ENCODE peak calls at places on chromosomes 12 and 14, in nine cellular contexts. One of them, this sample, is unnamed.

GRCh38 chr12:52280796-52281560 is 6.5 kb downstream of the KRT86 start:
- DNase-seq in left lung: no peak
- DNase-seq in CD8-positive, alpha-beta memory T cell: no peak
- DNase-seq in transverse colon: peak; percentile 39
- DNase-seq in fibroblast of lung: peak; percentile 97
- DNase-seq in prostate gland: peak; percentile 58
- DNase-seq in neuronal stem cell: no peak
- DNase-seq in PC-9: peak; percentile 96
- DNase-seq in aorta: peak; percentile 92
- DNase-seq in this sample: no peak

GRCh38 chr12:118103601-118104382 is at the start of gene VSIG10:
- DNase-seq in left lung: peak; percentile 94
- DNase-seq in CD8-positive, alpha-beta memory T cell: no peak
- DNase-seq in transverse colon: peak; percentile 89
- DNase-seq in fibroblast of lung: peak; percentile 57
- DNase-seq in prostate gland: peak; percentile 70
- DNase-seq in neuronal stem cell: peak; percentile 67
- DNase-seq in PC-9: peak; percentile 49
- DNase-seq in aorta: peak; percentile 88
- DNase-seq in this sample: peak; percentile 60

GRCh38 chr12:108375986-108376663 is 37.0 kb upstream of the CMKLR1 start:
- DNase-seq in left lung: no peak
- DNase-seq in CD8-positive, alpha-beta memory T cell: no peak
- DNase-seq in transverse colon: no peak
- DNase-seq in fibroblast of lung: no peak
- DNase-seq in prostate gland: no peak
- DNase-seq in neuronal stem cell: no peak
- DNase-seq in PC-9: no peak
- DNase-seq in aorta: no peak
- DNase-seq in this sample: no peak

GRCh38 chr14:87497301-87497700 is 495.7 kb downstream of the GALC start:
- DNase-seq in left lung: no peak
- DNase-seq in CD8-positive, alpha-beta memory T cell: no peak
- DNase-seq in transverse colon: no peak
- DNase-seq in fibroblast of lung: no peak
- DNase-seq in prostate gland: no peak
- DNase-seq in neuronal stem cell: no peak
- DNase-seq in PC-9: no peak
- DNase-seq in aorta: no peak
- DNase-seq in this sample: no peak

GRCh38 chr12:96635844-96636243 is 146.5 kb downstream of the CFAP54 start:
- DNase-seq in left lung: no peak
- DNase-seq in CD8-positive, alpha-beta memory T cell: no peak
- DNase-seq in transverse colon: no peak
- DNase-seq in fibroblast of lung: no peak
- DNase-seq in prostate gland: no peak
- DNase-seq in neuronal stem cell: no peak
- DNase-seq in PC-9: no peak
- DNase-seq in aorta: no peak
- DNase-seq in this sample: no peak

GRCh38 chr14:67457782-67458181 is 30.7 kb downstream of the TMEM229B start:
- DNase-seq in left lung: no peak
- DNase-seq in CD8-positive, alpha-beta memory T cell: no peak
- DNase-seq in transverse colon: no peak
- DNase-seq in fibroblast of lung: no peak
- DNase-seq in prostate gland: peak; percentile 43
- DNase-seq in neuronal stem cell: peak; percentile 32
- DNase-seq in PC-9: peak; percentile 38
- DNase-seq in aorta: peak; percentile 57
- DNase-seq in this sample: no peak

GRCh38 chr12:85179680-85180300 is 100.2 kb upstream of the ALX1 start:
- DNase-seq in left lung: no peak
- DNase-seq in CD8-positive, alpha-beta memory T cell: no peak
- DNase-seq in transverse colon: no peak
- DNase-seq in fibroblast of lung: peak; percentile 46
- DNase-seq in prostate gland: no peak
- DNase-seq in neuronal stem cell: no peak
- DNase-seq in PC-9: no peak
- DNase-seq in aorta: no peak
- DNase-seq in this sample: no peak

GRCh38 chr12:32897688-32898573 is 1.4 kb upstream of the PKP2 start:
- DNase-seq in left lung: no peak
- DNase-seq in CD8-positive, alpha-beta memory T cell: no peak
- DNase-seq in transverse colon: no peak
- DNase-seq in fibroblast of lung: no peak
- DNase-seq in prostate gland: no peak
- DNase-seq in neuronal stem cell: no peak
- DNase-seq in PC-9: no peak
- DNase-seq in aorta: no peak
- DNase-seq in this sample: no peak

GRCh38 chr12:117606945-117607344 is 245.5 kb upstream of the NOS1 start:
- DNase-seq in left lung: no peak
- DNase-seq in CD8-positive, alpha-beta memory T cell: no peak
- DNase-seq in transverse colon: no peak
- DNase-seq in fibroblast of lung: no peak
- DNase-seq in prostate gland: no peak
- DNase-seq in neuronal stem cell: no peak
- DNase-seq in PC-9: no peak
- DNase-seq in aorta: no peak
- DNase-seq in this sample: no peak

GRCh38 chr12:124039276-124039675 is 66.3 kb downstream of the ZNF664 start:
- DNase-seq in left lung: no peak
- DNase-seq in CD8-positive, alpha-beta memory T cell: no peak
- DNase-seq in transverse colon: no peak
- DNase-seq in fibroblast of lung: peak; percentile 35
- DNase-seq in prostate gland: no peak
- DNase-seq in neuronal stem cell: no peak
- DNase-seq in PC-9: no peak
- DNase-seq in aorta: no peak
- DNase-seq in this sample: no peak

GRCh38 chr14:75604979-75605825 is 26.8 kb downstream of the FLVCR2 start:
- DNase-seq in left lung: no peak
- DNase-seq in CD8-positive, alpha-beta memory T cell: no peak
- DNase-seq in transverse colon: no peak
- DNase-seq in fibroblast of lung: peak; percentile 15
- DNase-seq in prostate gland: peak; percentile 19
- DNase-seq in neuronal stem cell: no peak
- DNase-seq in PC-9: no peak
- DNase-seq in aorta: no peak
- DNase-seq in this sample: no peak

GRCh38 chr12:90275088-90275487 is 566.5 kb upstream of the ATP2B1 start:
- DNase-seq in left lung: no peak
- DNase-seq in CD8-positive, alpha-beta memory T cell: no peak
- DNase-seq in transverse colon: no peak
- DNase-seq in fibroblast of lung: no peak
- DNase-seq in prostate gland: no peak
- DNase-seq in neuronal stem cell: no peak
- DNase-seq in PC-9: no peak
- DNase-seq in aorta: no peak
- DNase-seq in this sample: no peak

GRCh38 chr14:101843665-101844064 is 82.2 kb downstream of the PPP2R5C start:
- DNase-seq in left lung: no peak
- DNase-seq in CD8-positive, alpha-beta memory T cell: peak; percentile 67
- DNase-seq in transverse colon: peak; percentile 44
- DNase-seq in fibroblast of lung: peak; percentile 11
- DNase-seq in prostate gland: no peak
- DNase-seq in neuronal stem cell: no peak
- DNase-seq in PC-9: no peak
- DNase-seq in aorta: no peak
- DNase-seq in this sample: no peak

GRCh38 chr14:32593290-32593942 is 264.3 kb downstream of the AKAP6 start:
- DNase-seq in left lung: no peak
- DNase-seq in CD8-positive, alpha-beta memory T cell: no peak
- DNase-seq in transverse colon: no peak
- DNase-seq in fibroblast of lung: peak; percentile 33
- DNase-seq in prostate gland: no peak
- DNase-seq in neuronal stem cell: no peak
- DNase-seq in PC-9: no peak
- DNase-seq in aorta: no peak
- DNase-seq in this sample: no peak

GRCh38 chr12:45660330-45660729 is 69.2 kb upstream of the ARID2 start:
- DNase-seq in left lung: no peak
- DNase-seq in CD8-positive, alpha-beta memory T cell: no peak
- DNase-seq in transverse colon: no peak
- DNase-seq in fibroblast of lung: peak; percentile 86
- DNase-seq in prostate gland: no peak
- DNase-seq in neuronal stem cell: no peak
- DNase-seq in PC-9: peak; percentile 40
- DNase-seq in aorta: no peak
- DNase-seq in this sample: no peak

GRCh38 chr14:38646391-38646790 is 390.5 kb upstream of the CLEC14A start:
- DNase-seq in left lung: no peak
- DNase-seq in CD8-positive, alpha-beta memory T cell: no peak
- DNase-seq in transverse colon: no peak
- DNase-seq in fibroblast of lung: no peak
- DNase-seq in prostate gland: no peak
- DNase-seq in neuronal stem cell: no peak
- DNase-seq in PC-9: no peak
- DNase-seq in aorta: peak; percentile 32
- DNase-seq in this sample: no peak

GRCh38 chr12:28033538-28033915 is 61.0 kb upstream of the PTHLH start:
- DNase-seq in left lung: no peak
- DNase-seq in CD8-positive, alpha-beta memory T cell: no peak
- DNase-seq in transverse colon: no peak
- DNase-seq in fibroblast of lung: peak; percentile 18
- DNase-seq in prostate gland: no peak
- DNase-seq in neuronal stem cell: no peak
- DNase-seq in PC-9: no peak
- DNase-seq in aorta: no peak
- DNase-seq in this sample: no peak

GRCh38 chr14:78448483-78449094 is 278.4 kb downstream of the NRXN3 start:
- DNase-seq in left lung: no peak
- DNase-seq in CD8-positive, alpha-beta memory T cell: no peak
- DNase-seq in transverse colon: peak; percentile 49
- DNase-seq in fibroblast of lung: peak; percentile 1
- DNase-seq in prostate gland: peak; percentile 25
- DNase-seq in neuronal stem cell: peak; percentile 71
- DNase-seq in PC-9: peak; percentile 37
- DNase-seq in aorta: no peak
- DNase-seq in this sample: peak; percentile 73

GRCh38 chr14:25110101-25110500 is 60.2 kb upstream of the STXBP6 start:
- DNase-seq in left lung: no peak
- DNase-seq in CD8-positive, alpha-beta memory T cell: no peak
- DNase-seq in transverse colon: no peak
- DNase-seq in fibroblast of lung: no peak
- DNase-seq in prostate gland: no peak
- DNase-seq in neuronal stem cell: no peak
- DNase-seq in PC-9: no peak
- DNase-seq in aorta: no peak
- DNase-seq in this sample: no peak
- H3K4me1 ChIP-seq in left lung: no peaks in the 10 kb centered on the region
- H3K4me1 ChIP-seq in CD8-positive, alpha-beta memory T cell: no peaks in the 10 kb centered on the region
- H3K4me1 ChIP-seq in transverse colon: no peaks in the 10 kb centered on the region
- H3K4me1 ChIP-seq in fibroblast of lung: peaks cover 9% of the 10 kb centered on the region
- H3K4me1 ChIP-seq in prostate gland: no peaks in the 10 kb centered on the region
- H3K4me1 ChIP-seq in neuronal stem cell: no peaks in the 10 kb centered on the region
- H3K4me1 ChIP-seq in PC-9: no peaks in the 10 kb centered on the region
- H3K4me1 ChIP-seq in aorta: peaks cover 3% of the 10 kb centered on the region
- H3K4me1 ChIP-seq in this sample: no peaks in the 10 kb centered on the region

DNA sequence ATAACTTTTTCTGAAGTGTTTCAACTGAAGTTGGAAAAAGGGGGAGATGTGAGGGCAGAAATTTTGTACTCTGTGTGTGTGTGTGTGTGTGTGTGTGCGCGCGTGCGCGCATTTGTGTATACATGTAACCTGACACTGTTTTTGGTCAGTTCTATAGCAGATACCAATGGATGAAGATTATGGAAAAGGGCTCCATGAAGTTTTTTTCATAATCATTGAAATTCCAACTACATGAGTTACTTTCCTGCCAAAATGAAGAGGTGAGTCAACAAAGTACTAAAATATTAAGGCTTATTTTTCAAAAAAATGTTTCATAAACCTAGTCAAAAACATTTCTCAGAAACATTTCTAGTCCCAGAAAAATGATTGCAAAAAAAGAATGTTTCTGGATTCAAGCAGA is 25.7 kb upstream of the CERS5 start:
- DNase-seq in left lung: no peak
- DNase-seq in CD8-positive, alpha-beta memory T cell: no peak
- DNase-seq in transverse colon: no peak
- DNase-seq in fibroblast of lung: peak; percentile 69
- DNase-seq in prostate gland: no peak
- DNase-seq in neuronal stem cell: no peak
- DNase-seq in PC-9: no peak
- DNase-seq in aorta: no peak
- DNase-seq in this sample: no peak
- H3K36me3 ChIP-seq in left lung: peaks cover 46% of the 10 kb centered on the region
- H3K36me3 ChIP-seq in CD8-positive, alpha-beta memory T cell: peaks cover 5% of the 10 kb centered on the region
- H3K36me3 ChIP-seq in transverse colon: no peaks in the 10 kb centered on the region
- H3K36me3 ChIP-seq in fibroblast of lung: peaks cover 10% of the 10 kb centered on the region
- H3K36me3 ChIP-seq in prostate gland: no peaks in the 10 kb centered on the region
- H3K36me3 ChIP-seq in neuronal stem cell: peaks cover 66% of the 10 kb centered on the region
- H3K36me3 ChIP-seq in PC-9: peaks cover 13% of the 10 kb centered on the region
- H3K36me3 ChIP-seq in aorta: peaks cover 5% of the 10 kb centered on the region
- H3K36me3 ChIP-seq in this sample: no peaks in the 10 kb centered on the region

DNA sequence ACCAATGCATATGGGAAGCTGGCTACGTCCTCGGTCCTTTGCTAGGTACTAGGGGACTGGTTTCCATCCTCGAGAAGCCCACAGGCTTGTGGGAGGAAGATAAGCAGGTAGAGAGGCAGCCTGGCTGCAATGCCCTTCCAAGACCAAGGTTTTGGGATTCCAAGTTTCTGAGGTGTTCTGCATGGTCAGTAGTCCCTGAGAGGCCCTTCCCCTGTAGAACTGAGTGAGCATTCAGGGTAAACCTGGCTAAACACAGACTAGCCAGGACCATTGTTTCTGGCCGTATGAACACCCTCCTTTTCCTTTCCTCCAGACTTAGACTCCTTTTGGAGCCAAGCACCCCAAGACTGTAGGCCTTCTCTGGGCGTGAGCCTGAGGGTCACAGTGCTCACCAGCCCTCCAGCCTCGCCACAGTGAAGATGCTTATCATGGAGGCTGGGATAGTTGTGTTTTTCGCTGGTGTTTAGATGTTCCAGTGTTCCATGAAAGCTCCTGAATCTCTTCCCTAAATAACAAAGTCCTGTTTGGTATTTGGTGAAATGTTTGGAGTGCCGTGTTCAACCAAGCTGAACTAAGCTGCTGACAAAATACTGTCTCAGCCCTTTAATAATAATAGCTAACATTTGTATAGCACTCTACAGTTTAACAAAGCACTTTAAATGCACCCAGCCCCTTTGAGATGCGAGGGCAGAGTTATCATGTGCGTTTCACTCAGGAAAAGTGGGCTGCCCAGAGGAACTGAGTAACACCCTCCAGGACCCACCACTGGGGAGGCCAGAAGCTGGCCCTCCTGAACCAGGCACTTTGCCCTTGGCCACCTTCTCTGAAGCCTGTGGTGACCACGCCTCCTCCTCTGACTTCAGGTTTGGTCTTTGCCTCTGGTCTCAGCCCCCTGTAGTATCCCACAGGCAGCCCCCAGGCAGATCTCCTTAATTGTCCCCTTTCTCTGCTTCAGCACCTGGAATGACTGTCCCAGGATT is 284.5 kb downstream of the CACNA1C start:
- DNase-seq in left lung: no peak
- DNase-seq in CD8-positive, alpha-beta memory T cell: no peak
- DNase-seq in transverse colon: no peak
- DNase-seq in fibroblast of lung: no peak
- DNase-seq in prostate gland: no peak
- DNase-seq in neuronal stem cell: no peak
- DNase-seq in PC-9: no peak
- DNase-seq in aorta: no peak
- DNase-seq in this sample: no peak
- H3K4me1 ChIP-seq in left lung: peaks cover 5% of the 10 kb centered on the region
- H3K4me1 ChIP-seq in CD8-positive, alpha-beta memory T cell: no peaks in the 10 kb centered on the region
- H3K4me1 ChIP-seq in transverse colon: peaks cover 5% of the 10 kb centered on the region
- H3K4me1 ChIP-seq in fibroblast of lung: peaks cover 47% of the 10 kb centered on the region
- H3K4me1 ChIP-seq in prostate gland: no peaks in the 10 kb centered on the region
- H3K4me1 ChIP-seq in neuronal stem cell: no peaks in the 10 kb centered on the region
- H3K4me1 ChIP-seq in PC-9: no peaks in the 10 kb centered on the region
- H3K4me1 ChIP-seq in aorta: peaks cover 18% of the 10 kb centered on the region
- H3K4me1 ChIP-seq in this sample: peaks cover 1% of the 10 kb centered on the region

GRCh38 chr14:103737432-103738045 is 21.9 kb downstream of the ZFYVE21 start:
- DNase-seq in left lung: peak; percentile 65
- DNase-seq in CD8-positive, alpha-beta memory T cell: no peak
- DNase-seq in transverse colon: no peak
- DNase-seq in fibroblast of lung: no peak
- DNase-seq in prostate gland: no peak
- DNase-seq in neuronal stem cell: no peak
- DNase-seq in PC-9: no peak
- DNase-seq in aorta: peak; percentile 69
- DNase-seq in this sample: no peak
- H3K36me3 ChIP-seq in left lung: peaks cover 98% of the 10 kb centered on the region
- H3K36me3 ChIP-seq in CD8-positive, alpha-beta memory T cell: no peaks in the 10 kb centered on the region
- H3K36me3 ChIP-seq in transverse colon: no peaks in the 10 kb centered on the region
- H3K36me3 ChIP-seq in fibroblast of lung: peaks cover 6% of the 10 kb centered on the region
- H3K36me3 ChIP-seq in prostate gland: peaks cover 3% of the 10 kb centered on the region
- H3K36me3 ChIP-seq in neuronal stem cell: peaks cover 25% of the 10 kb centered on the region
- H3K36me3 ChIP-seq in PC-9: no peaks in the 10 kb centered on the region
- H3K36me3 ChIP-seq in aorta: peaks cover under 1% of the 10 kb centered on the region
- H3K36me3 ChIP-seq in this sample: peaks cover 6% of the 10 kb centered on the region